ENCODE peak calls at places on chromosomes 12 and 14, in nine cellular contexts. One of them, this sample, is unnamed.

GRCh38 chr12:51177897-51178296 is 5.0 kb upstream of the TFCP2 start:
- DNase-seq in tibial nerve: no peak
- DNase-seq in cardiac muscle cell: no peak
- DNase-seq in PC-3: no peak
- DNase-seq in body of pancreas: no peak
- DNase-seq in SK-N-SH: no peak
- DNase-seq in sigmoid colon: no peak
- DNase-seq in pancreas: no peak
- DNase-seq in lower leg skin: no peak
- DNase-seq in this sample: no peak

GRCh38 chr12:57553343-57554202 is 3.7 kb downstream of the KIF5A start:
- DNase-seq in sigmoid colon: no peak
- DNase-seq in cardiac muscle cell: peak; percentile 6
- DNase-seq in lower leg skin: no peak
- DNase-seq in PC-3: no peak
- DNase-seq in body of pancreas: no peak
- DNase-seq in pancreas: no peak
- DNase-seq in tibial nerve: no peak
- DNase-seq in SK-N-SH: peak; percentile 30
- DNase-seq in this sample: no peak

GRCh38 chr12:124569375-124570148 is 2.1 kb upstream of the NCOR2 start:
- DNase-seq in body of pancreas: no peak
- DNase-seq in SK-N-SH: no peak
- DNase-seq in pancreas: no peak
- DNase-seq in PC-3: no peak
- DNase-seq in sigmoid colon: no peak
- DNase-seq in tibial nerve: no peak
- DNase-seq in lower leg skin: no peak
- DNase-seq in cardiac muscle cell: no peak
- DNase-seq in this sample: no peak

GRCh38 chr12:84995646-84996045 is 40.4 kb downstream of the TSPAN19 start:
- DNase-seq in body of pancreas: no peak
- DNase-seq in sigmoid colon: no peak
- DNase-seq in lower leg skin: no peak
- DNase-seq in pancreas: no peak
- DNase-seq in tibial nerve: no peak
- DNase-seq in SK-N-SH: no peak
- DNase-seq in cardiac muscle cell: no peak
- DNase-seq in PC-3: peak; percentile 42
- DNase-seq in this sample: no peak

GRCh38 chr12:115440438-115440837 is 756.5 kb upstream of the TBX3 start:
- DNase-seq in cardiac muscle cell: peak; percentile 61
- DNase-seq in PC-3: peak; percentile 80
- DNase-seq in pancreas: no peak
- DNase-seq in lower leg skin: no peak
- DNase-seq in sigmoid colon: no peak
- DNase-seq in SK-N-SH: no peak
- DNase-seq in tibial nerve: no peak
- DNase-seq in body of pancreas: peak; percentile 11
- DNase-seq in this sample: peak; percentile 7

GRCh38 chr12:2794736-2795289 is at the start of gene FKBP4:
- DNase-seq in pancreas: peak; percentile 91
- DNase-seq in PC-3: peak; percentile 84
- DNase-seq in tibial nerve: peak; percentile 89
- DNase-seq in lower leg skin: peak; percentile 98
- DNase-seq in SK-N-SH: peak; percentile 98
- DNase-seq in sigmoid colon: peak; percentile 96
- DNase-seq in cardiac muscle cell: peak; percentile 86
- DNase-seq in body of pancreas: peak; percentile 94
- DNase-seq in this sample: peak; percentile 38

GRCh38 chr14:75018684-75019083 is 16.0 kb downstream of the EIF2B2 start:
- DNase-seq in body of pancreas: peak; percentile 74
- DNase-seq in tibial nerve: no peak
- DNase-seq in lower leg skin: no peak
- DNase-seq in PC-3: peak; percentile 71
- DNase-seq in cardiac muscle cell: no peak
- DNase-seq in sigmoid colon: no peak
- DNase-seq in pancreas: peak; percentile 47
- DNase-seq in SK-N-SH: no peak
- DNase-seq in this sample: no peak

GRCh38 chr12:79766705-79767464 is 76.1 kb upstream of the PAWR start:
- DNase-seq in body of pancreas: no peak
- DNase-seq in pancreas: no peak
- DNase-seq in tibial nerve: no peak
- DNase-seq in lower leg skin: no peak
- DNase-seq in SK-N-SH: no peak
- DNase-seq in sigmoid colon: no peak
- DNase-seq in cardiac muscle cell: no peak
- DNase-seq in PC-3: no peak
- DNase-seq in this sample: no peak

GRCh38 chr14:53183071-53183470 is 29.9 kb upstream of the DDHD1 start:
- DNase-seq in sigmoid colon: no peak
- DNase-seq in PC-3: no peak
- DNase-seq in body of pancreas: no peak
- DNase-seq in cardiac muscle cell: no peak
- DNase-seq in lower leg skin: no peak
- DNase-seq in tibial nerve: no peak
- DNase-seq in pancreas: no peak
- DNase-seq in SK-N-SH: no peak
- DNase-seq in this sample: no peak

GRCh38 chr14:34496679-34497513 is 34.9 kb upstream of the SPTSSA start:
- DNase-seq in lower leg skin: peak; percentile 92
- DNase-seq in pancreas: peak; percentile 11
- DNase-seq in tibial nerve: peak; percentile 82
- DNase-seq in sigmoid colon: peak; percentile 97
- DNase-seq in body of pancreas: peak; percentile 43
- DNase-seq in SK-N-SH: peak; percentile 23
- DNase-seq in PC-3: peak; percentile 98
- DNase-seq in cardiac muscle cell: peak; percentile 99
- DNase-seq in this sample: peak; percentile 98

GRCh38 chr12:106178582-106178981 is 39.8 kb upstream of the NUAK1 start:
- DNase-seq in PC-3: peak; percentile 46
- DNase-seq in pancreas: no peak
- DNase-seq in tibial nerve: no peak
- DNase-seq in sigmoid colon: no peak
- DNase-seq in lower leg skin: no peak
- DNase-seq in cardiac muscle cell: no peak
- DNase-seq in body of pancreas: no peak
- DNase-seq in SK-N-SH: no peak
- DNase-seq in this sample: no peak

GRCh38 chr12:53380104-53380796 is at the start of gene SP1:
- DNase-seq in body of pancreas: peak; percentile 92
- DNase-seq in lower leg skin: peak; percentile 100
- DNase-seq in cardiac muscle cell: peak; percentile 98
- DNase-seq in sigmoid colon: peak; percentile 97
- DNase-seq in pancreas: peak; percentile 91
- DNase-seq in SK-N-SH: peak; percentile 90
- DNase-seq in tibial nerve: peak; percentile 85
- DNase-seq in PC-3: peak; percentile 95
- DNase-seq in this sample: peak; percentile 70

GRCh38 chr12:53383258-53383657 is 3.3 kb downstream of the SP1 start:
- DNase-seq in tibial nerve: no peak
- DNase-seq in cardiac muscle cell: no peak
- DNase-seq in SK-N-SH: no peak
- DNase-seq in lower leg skin: no peak
- DNase-seq in sigmoid colon: no peak
- DNase-seq in body of pancreas: no peak
- DNase-seq in PC-3: peak; percentile 25
- DNase-seq in pancreas: no peak
- DNase-seq in this sample: no peak

GRCh38 chr12:53380797-53381738 is 1.1 kb downstream of the SP1 start:
- DNase-seq in cardiac muscle cell: peak; percentile 63
- DNase-seq in lower leg skin: no peak
- DNase-seq in body of pancreas: peak; percentile 26
- DNase-seq in sigmoid colon: peak; percentile 75
- DNase-seq in pancreas: no peak
- DNase-seq in SK-N-SH: no peak
- DNase-seq in PC-3: peak; percentile 64
- DNase-seq in tibial nerve: no peak
- DNase-seq in this sample: no peak

GRCh38 chr12:53379389-53380103 is 430 bp upstream of the SP1 start:
- DNase-seq in sigmoid colon: peak; percentile 100
- DNase-seq in body of pancreas: peak; percentile 100
- DNase-seq in lower leg skin: peak; percentile 99
- DNase-seq in SK-N-SH: peak; percentile 91
- DNase-seq in pancreas: peak; percentile 99
- DNase-seq in cardiac muscle cell: peak; percentile 100
- DNase-seq in PC-3: peak; percentile 100
- DNase-seq in tibial nerve: peak; percentile 100
- DNase-seq in this sample: peak; percentile 100

GRCh38 chr12:53381739-53382630 is 2.0 kb downstream of the SP1 start:
- DNase-seq in body of pancreas: peak; percentile 60
- DNase-seq in sigmoid colon: peak; percentile 75
- DNase-seq in cardiac muscle cell: peak; percentile 80
- DNase-seq in tibial nerve: peak; percentile 64
- DNase-seq in lower leg skin: no peak
- DNase-seq in pancreas: peak; percentile 48
- DNase-seq in PC-3: peak; percentile 72
- DNase-seq in SK-N-SH: no peak
- DNase-seq in this sample: no peak
- TF ChIP-seq CTCF in body of pancreas: no peak
- TF ChIP-seq CTCF in sigmoid colon: no peak
- TF ChIP-seq CTCF in cardiac muscle cell: peak; percentile 52
- TF ChIP-seq CTCF in tibial nerve: peak; percentile 36
- TF ChIP-seq CTCF in lower leg skin: no peak
- TF ChIP-seq CTCF in pancreas: no peak
- TF ChIP-seq CTCF in PC-3: peak; percentile 71
- TF ChIP-seq CTCF in SK-N-SH: peak; percentile 53
- TF ChIP-seq CTCF in this sample: peak; percentile 56

GRCh38 chr12:130714591-130715149 is 1.4 kb downstream of the RIMBP2 start:
- DNase-seq in sigmoid colon: no peak
- DNase-seq in SK-N-SH: peak; percentile 78
- DNase-seq in body of pancreas: no peak
- DNase-seq in tibial nerve: no peak
- DNase-seq in PC-3: no peak
- DNase-seq in cardiac muscle cell: no peak
- DNase-seq in lower leg skin: peak; percentile 82
- DNase-seq in pancreas: no peak
- DNase-seq in this sample: no peak

GRCh38 chr12:130715150-130715995 is 726 bp downstream of the RIMBP2 start:
- DNase-seq in cardiac muscle cell: no peak
- DNase-seq in body of pancreas: peak; percentile 15
- DNase-seq in pancreas: no peak
- DNase-seq in sigmoid colon: peak; percentile 59
- DNase-seq in SK-N-SH: peak; percentile 70
- DNase-seq in lower leg skin: peak; percentile 84
- DNase-seq in tibial nerve: no peak
- DNase-seq in PC-3: no peak
- DNase-seq in this sample: no peak

GRCh38 chr12:130713581-130713991 is 2.5 kb downstream of the RIMBP2 start:
- DNase-seq in cardiac muscle cell: no peak
- DNase-seq in sigmoid colon: peak; percentile 56
- DNase-seq in lower leg skin: peak; percentile 84
- DNase-seq in PC-3: no peak
- DNase-seq in tibial nerve: no peak
- DNase-seq in body of pancreas: peak; percentile 22
- DNase-seq in SK-N-SH: peak; percentile 51
- DNase-seq in pancreas: no peak
- DNase-seq in this sample: no peak

GRCh38 chr12:130712346-130713065 is 3.6 kb downstream of the RIMBP2 start:
- DNase-seq in sigmoid colon: no peak
- DNase-seq in SK-N-SH: no peak
- DNase-seq in lower leg skin: peak; percentile 68
- DNase-seq in cardiac muscle cell: no peak
- DNase-seq in tibial nerve: no peak
- DNase-seq in PC-3: no peak
- DNase-seq in pancreas: no peak
- DNase-seq in body of pancreas: no peak
- DNase-seq in this sample: no peak

GRCh38 chr12:130714091-130714590 is 2.0 kb downstream of the RIMBP2 start:
- DNase-seq in SK-N-SH: peak; percentile 60
- DNase-seq in sigmoid colon: no peak
- DNase-seq in tibial nerve: no peak
- DNase-seq in body of pancreas: no peak
- DNase-seq in PC-3: no peak
- DNase-seq in cardiac muscle cell: no peak
- DNase-seq in lower leg skin: peak; percentile 86
- DNase-seq in pancreas: no peak
- DNase-seq in this sample: no peak
- H3K4me3 ChIP-seq in SK-N-SH: peak overlapping the region; percentile 60
- H3K4me3 ChIP-seq in sigmoid colon: peak overlapping the region; percentile 31
- H3K4me3 ChIP-seq in tibial nerve: no peak overlapping the region
- H3K4me3 ChIP-seq in body of pancreas: no peak overlapping the region
- H3K4me3 ChIP-seq in PC-3: no peak overlapping the region
- H3K4me3 ChIP-seq in cardiac muscle cell: peak overlapping the region; percentile 3
- H3K4me3 ChIP-seq in lower leg skin: peak overlapping the region; percentile 10
- H3K4me3 ChIP-seq in pancreas: no peak overlapping the region
- H3K4me3 ChIP-seq in this sample: no peak overlapping the region

DNA sequence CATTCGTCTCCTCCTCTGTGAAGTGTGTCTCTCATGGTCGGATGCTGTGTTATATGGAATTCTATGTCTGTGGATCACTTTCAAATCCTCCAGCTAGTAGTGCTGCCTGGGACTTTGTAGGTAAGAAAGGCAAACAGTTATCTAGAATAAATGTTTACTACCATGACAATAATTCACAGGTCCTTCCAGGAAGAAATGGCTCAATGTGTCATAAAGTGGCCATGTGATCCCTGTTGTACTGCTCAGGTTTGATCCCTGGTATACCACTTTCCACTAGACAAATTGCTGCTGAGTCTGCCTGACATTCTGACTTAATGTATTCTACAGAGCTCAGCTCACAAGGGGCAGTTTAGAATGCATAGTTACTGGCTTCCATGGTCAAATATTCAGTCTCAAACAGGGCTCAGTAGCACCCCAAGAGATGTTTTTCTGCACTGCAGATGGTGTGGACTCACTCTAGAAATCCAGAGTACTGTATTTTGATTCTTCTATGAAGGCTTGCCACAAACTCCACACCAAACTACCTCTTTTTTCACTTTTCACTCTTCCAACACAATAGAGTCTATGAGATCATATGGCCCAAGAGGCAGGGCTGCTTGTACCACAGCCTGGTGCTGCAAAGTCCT is 21.8 kb downstream of the TSHR start:
- DNase-seq in SK-N-SH: no peak
- DNase-seq in sigmoid colon: no peak
- DNase-seq in cardiac muscle cell: no peak
- DNase-seq in pancreas: no peak
- DNase-seq in body of pancreas: no peak
- DNase-seq in PC-3: no peak
- DNase-seq in lower leg skin: no peak
- DNase-seq in tibial nerve: no peak
- DNase-seq in this sample: no peak
- TF ChIP-seq CTCF in SK-N-SH: no peak
- TF ChIP-seq CTCF in sigmoid colon: no peak
- TF ChIP-seq CTCF in cardiac muscle cell: no peak
- TF ChIP-seq CTCF in pancreas: no peak
- TF ChIP-seq CTCF in body of pancreas: no peak
- TF ChIP-seq CTCF in PC-3: peak; percentile 26
- TF ChIP-seq CTCF in lower leg skin: no peak
- TF ChIP-seq CTCF in tibial nerve: no peak
- TF ChIP-seq CTCF in this sample: no peak

DNA sequence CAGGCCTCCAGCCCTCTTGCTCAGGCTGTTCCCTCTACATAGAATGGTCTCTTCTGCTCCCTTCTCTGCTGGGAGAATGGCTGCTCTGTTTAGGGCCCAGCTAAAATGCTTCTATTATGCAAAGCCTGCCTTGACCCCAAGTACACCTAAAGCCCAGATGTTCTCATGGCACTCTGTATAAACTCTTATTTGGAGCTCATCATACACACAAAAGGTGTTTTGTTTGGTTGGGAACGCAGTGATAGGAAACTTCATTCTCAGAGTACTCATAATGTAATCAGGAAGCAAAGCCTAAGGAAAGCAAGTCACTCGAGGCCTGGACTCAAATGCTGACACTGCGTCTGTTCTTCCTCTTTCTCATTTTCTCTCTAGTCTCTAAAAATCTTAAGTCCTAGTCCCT is 38.2 kb upstream of the SYCP3 start:
- DNase-seq in pancreas: no peak
- DNase-seq in cardiac muscle cell: no peak
- DNase-seq in tibial nerve: no peak
- DNase-seq in PC-3: no peak
- DNase-seq in lower leg skin: no peak
- DNase-seq in SK-N-SH: no peak
- DNase-seq in body of pancreas: no peak
- DNase-seq in sigmoid colon: no peak
- DNase-seq in this sample: no peak
- H3K4me3 ChIP-seq in pancreas: no peak overlapping the region
- H3K4me3 ChIP-seq in cardiac muscle cell: no peak overlapping the region
- H3K4me3 ChIP-seq in tibial nerve: no peak overlapping the region
- H3K4me3 ChIP-seq in PC-3: no peak overlapping the region
- H3K4me3 ChIP-seq in lower leg skin: no peak overlapping the region
- H3K4me3 ChIP-seq in SK-N-SH: no peak overlapping the region
- H3K4me3 ChIP-seq in body of pancreas: no peak overlapping the region
- H3K4me3 ChIP-seq in sigmoid colon: no peak overlapping the region
- H3K4me3 ChIP-seq in this sample: no peak overlapping the region